ENCODE peak calls at places on chromosomes 16 and 17, in seven cellular contexts. G, X, P, B, A, S and M are unnamed samples.

GRCh38 chr17:3788200-3788599 is 12.8 kb downstream of the ITGAE start:
- DNase-seq in B (no peak), X (peak; percentile 56), S (no peak), A (peak; percentile 19), G (no peak), P (no peak), M (no peak)

GRCh38 chr16:27235938-27236245 is 32.6 kb downstream of the KDM8 start:
- DNase-seq in B (no peak), S (peak; percentile 59), A (no peak), G (no peak), X (no peak), P (no peak), M (no peak)

GRCh38 chr16:85838876-85839585 is 39.5 kb downstream of the COX4I1 start:
- DNase-seq in G (no peak), B (no peak), A (no peak), X (no peak), S (no peak), P (no peak), M (no peak)

GRCh38 chr17:31687505-31688126 is 171.4 kb downstream of the COPRS start:
- DNase-seq in G (no peak), P (no peak), A (no peak), B (no peak), X (no peak), S (no peak), M (no peak)

GRCh38 chr17:82890926-82891678 is 51.3 kb upstream of the ZNF750 start:
- DNase-seq in A (no peak), G (no peak), S (no peak), P (no peak), X (no peak), B (no peak), M (no peak)

GRCh38 chr16:89505204-89506112 is 2.7 kb upstream of the SPG7 start:
- DNase-seq in S (peak; percentile 89), P (peak; percentile 66), A (peak; percentile 90), G (peak; percentile 68), X (peak; percentile 96), B (peak; percentile 82), M (no peak)

GRCh38 chr16:49459953-49460735 is 86.5 kb downstream of the C16orf78 start:
- DNase-seq in X (no peak), B (no peak), A (no peak), P (no peak), G (no peak), S (peak; percentile 19), M (no peak)

GRCh38 chr17:74393323-74393942 is 26.1 kb downstream of the GPR142 start:
- DNase-seq in P (no peak), S (no peak), A (no peak), X (no peak), B (no peak), G (no peak), M (no peak)